ENCODE peak calls at places on chromosomes 6 and 20, in four cellular contexts. P is A549, R is gastrocnemius medialis, F is adrenal gland. Y is an unnamed sample.
A peak's percentile ranks its signal among the peaks of the same experiment; 100 is the strongest.

GRCh38 chr20:24917797-24918578 is 31.1 kb upstream of the CST7 start:
- DNase-seq in P (peak; percentile 80), R (no peak), F (peak; percentile 23), Y (peak; percentile 52)

GRCh38 chr6:26183237-26183580 is 96.0 kb downstream of the HFE start:
- DNase-seq in F (no peak), P (no peak), R (no peak), Y (no peak)

GRCh38 chr20:46767127-46767761 is 57.8 kb downstream of the SLC2A10 start:
- DNase-seq in F (no peak), R (no peak), P (peak; percentile 65), Y (peak; percentile 27)

GRCh38 chr6:163962627-163963117 is 548.2 kb downstream of the QKI start:
- DNase-seq in F (no peak), R (peak; percentile 89), P (no peak), Y (no peak)

GRCh38 chr20:45592574-45593189 is 13.6 kb upstream of the WFDC8 start:
- DNase-seq in F (no peak), P (peak; percentile 25), R (no peak), Y (peak; percentile 59)

GRCh38 chr6:48844696-48845095 is 618.4 kb downstream of the MMUT start:
- DNase-seq in F (no peak), R (no peak), P (no peak), Y (no peak)

GRCh38 chr20:50335105-50335504 is 144.5 kb downstream of the CEBPB start:
- DNase-seq in P (peak; percentile 68), R (no peak), F (no peak), Y (peak; percentile 58)

GRCh38 chr6:119328866-119329806 is 20.4 kb downstream of the MAN1A1 start:
- DNase-seq in P (no peak), R (no peak), F (no peak), Y (peak; percentile 37)

GRCh38 chr6:397604-398003 is 6.1 kb downstream of the IRF4 start:
- DNase-seq in R (no peak), F (no peak), P (no peak), Y (no peak)

GRCh38 chr6:13445744-13446115 is 41.7 kb downstream of the GFOD1 start:
- DNase-seq in F (no peak), R (no peak), P (no peak), Y (no peak)

GRCh38 chr20:57361517-57361916 is 10.5 kb downstream of the RAE1 start:
- DNase-seq in F (no peak), R (no peak), P (no peak), Y (no peak)

GRCh38 chr6:122610690-122611455 is 668 bp downstream of the PKIB start:
- DNase-seq in R (no peak), P (peak; percentile 31), F (peak; percentile 42), Y (peak; percentile 23)

GRCh38 chr6:21595951-21596378 is 2.4 kb downstream of the SOX4 start:
- DNase-seq in R (no peak), P (no peak), F (no peak), Y (no peak)

GRCh38 chr6:151719070-151719469 is 88.4 kb upstream of the ESR1 start:
- DNase-seq in P (no peak), R (no peak), F (no peak), Y (no peak)

GRCh38 chr6:159170999-159171712 is 2.0 kb downstream of the FNDC1 start:
- DNase-seq in P (no peak), F (no peak), R (no peak), Y (no peak)

GRCh38 chr6:157980288-157981131 is 1.2 kb upstream of the SYNJ2 start:
- DNase-seq in F (no peak), R (no peak), P (no peak), Y (no peak)

GRCh38 chr20:2305946-2306345 is 10.1 kb downstream of the TGM3 start:
- DNase-seq in R (no peak), F (no peak), P (no peak), Y (no peak)

GRCh38 chr6:43105538-43106218 is 29.6 kb downstream of the PTK7 start:
- DNase-seq in F (no peak), P (no peak), R (no peak), Y (no peak)

GRCh38 chr20:35648836-35649235 is 15.9 kb downstream of the CPNE1 start:
- DNase-seq in F (no peak), P (no peak), R (no peak), Y (no peak)

GRCh38 chr6:105680131-105680530 is 277.2 kb upstream of the PREP start:
- DNase-seq in R (no peak), P (no peak), F (no peak), Y (no peak)

GRCh38 chr6:141451508-141452353 is 681.0 kb upstream of the GJE1 start:
- DNase-seq in R (no peak), P (peak; percentile 2), F (no peak), Y (no peak)

GRCh38 chr6:157075549-157076426 is 247.5 kb downstream of the TMEM242 start:
- DNase-seq in R (no peak), F (no peak), P (no peak), Y (no peak)

GRCh38 chr6:44304282-44305199 is 8.6 kb downstream of the AARS2 start:
- DNase-seq in R (no peak), F (peak; percentile 41), P (peak; percentile 35), Y (peak; percentile 74)
- TF ChIP-seq POLR2A in R (no peak), F (no peak), P (no peak), Y (no peak)

GRCh38 chr6:6968357-6968730 is 139.4 kb upstream of the RREB1 start:
- DNase-seq in P (no peak), F (no peak), R (no peak), Y (peak; percentile 65)

GRCh38 chr6:6971369-6971768 is 136.4 kb upstream of the RREB1 start:
- DNase-seq in R (no peak), P (no peak), F (no peak), Y (peak; percentile 14)

GRCh38 chr6:6968731-6969552 is 138.8 kb upstream of the RREB1 start:
- DNase-seq in R (no peak), F (peak; percentile 58), P (no peak), Y (peak; percentile 72)

GRCh38 chr6:6970851-6971250 is 136.9 kb upstream of the RREB1 start:
- DNase-seq in R (no peak), P (no peak), F (no peak), Y (no peak)

DNA sequence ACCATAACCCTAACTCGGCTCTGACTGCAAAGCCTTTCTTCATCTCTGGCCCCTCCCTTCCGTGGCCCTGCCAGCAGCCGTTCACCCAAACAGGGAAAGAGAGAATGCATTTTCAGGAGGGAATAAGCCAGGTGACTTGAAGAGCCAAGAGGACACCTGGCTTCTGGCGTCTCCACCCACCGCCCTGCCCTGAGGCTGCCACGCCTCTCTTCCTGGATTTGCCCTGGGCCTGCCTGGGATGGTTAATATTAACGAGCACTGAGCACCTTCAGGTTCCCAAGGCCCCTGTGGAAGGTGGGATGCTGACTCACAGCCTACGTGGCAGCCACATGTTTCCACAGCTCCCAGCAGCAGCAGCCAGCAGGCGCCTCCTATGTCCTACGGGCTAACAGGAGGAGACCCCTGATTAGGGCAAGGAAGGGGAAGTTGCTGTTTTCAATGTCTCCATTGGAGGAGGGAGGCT is 138.0 kb upstream of the RREB1 start:
- DNase-seq in F (peak; percentile 31), R (no peak), P (no peak), Y (peak; percentile 19)
- TF ChIP-seq POLR2A in F (no peak), R (no peak), P (no peak), Y (no peak)

GRCh38 chr20:17614812-17615644 is 45.2 kb downstream of the DSTN start:
- DNase-seq in P (no peak), F (peak; percentile 17), R (no peak), Y (no peak)
- TF ChIP-seq POLR2A in P (no peak), F (no peak), R (no peak), Y (no peak)

GRCh38 chr6:143510991-143511891 is at the start of gene FUCA2:
- DNase-seq in F (peak; percentile 96), P (peak; percentile 57), R (peak; percentile 68), Y (peak; percentile 88)
- TF ChIP-seq POLR2A in F (peak; percentile 85), P (peak; percentile 39), R (peak; percentile 47), Y (peak; percentile 91)

DNA sequence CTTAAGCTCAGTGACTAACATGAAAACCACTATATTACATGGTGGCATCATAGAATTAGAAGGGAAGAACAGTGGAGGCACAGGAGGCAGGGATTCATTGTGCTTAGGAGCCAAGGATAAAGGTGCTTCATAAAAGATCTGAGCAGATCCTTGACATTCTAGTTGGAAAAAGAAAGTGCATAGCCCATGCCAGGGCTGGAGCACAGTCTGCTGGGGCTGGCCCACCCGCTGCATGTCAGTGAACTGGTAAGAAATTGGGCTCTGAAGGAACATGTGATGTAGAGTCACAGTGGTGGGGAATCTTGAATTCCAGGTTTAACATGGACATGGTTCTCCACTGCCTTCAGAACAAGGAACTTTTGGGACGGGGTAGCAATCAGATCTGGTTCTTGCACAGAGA is 20.4 kb downstream of the MYLIP start:
- DNase-seq in R (no peak), P (no peak), F (no peak), Y (no peak)
- TF ChIP-seq POLR2A in R (no peak), P (no peak), F (no peak), Y (no peak)

DNA sequence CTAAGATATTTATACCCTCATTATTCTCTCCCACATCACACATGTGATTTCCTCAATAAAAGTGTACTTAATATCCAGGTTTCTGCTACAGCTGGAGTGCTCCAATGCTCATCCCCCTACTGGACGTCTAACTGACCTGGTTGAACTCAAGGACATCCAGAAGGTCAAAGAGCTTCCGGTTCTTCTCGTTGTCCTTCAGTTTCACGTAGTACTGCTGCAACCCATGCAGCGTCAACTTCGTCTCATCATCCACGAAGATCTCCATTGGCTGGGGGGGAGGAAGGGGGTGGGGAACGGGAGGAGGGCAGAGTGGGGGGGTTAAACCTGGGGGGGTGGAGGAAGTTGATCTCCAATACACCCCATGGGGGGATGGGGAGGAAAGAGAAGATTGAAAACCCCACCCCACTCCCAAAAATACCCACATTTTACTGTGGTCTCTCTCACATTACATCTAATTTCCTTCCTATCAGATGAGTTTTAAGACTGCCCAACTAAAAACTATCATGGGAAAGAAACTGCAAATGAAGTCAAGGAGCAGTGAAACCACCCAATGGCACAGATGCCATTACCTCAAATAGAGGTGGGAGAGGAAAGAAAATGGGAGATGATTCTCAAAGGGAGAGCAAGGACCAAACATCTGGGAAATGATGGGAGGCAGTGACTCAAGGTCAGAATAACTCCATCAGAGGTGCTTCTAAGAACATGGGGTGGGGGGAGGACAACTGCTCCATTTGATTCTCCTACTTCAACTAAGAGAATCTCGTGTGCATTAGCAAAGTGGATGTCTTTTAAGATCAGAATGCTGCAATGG is 4.1 kb downstream of the MCCD1 start:
- DNase-seq in F (peak; percentile 33), P (no peak), R (no peak), Y (no peak)
- TF ChIP-seq POLR2A in F (no peak), P (no peak), R (no peak), Y (peak; percentile 11)